ENCODE peak calls at places on chromosomes 7 and 10, in eight cellular contexts. N is D341Med; E is transverse colon; J is stimulated activated naive CD8-positive, alpha-beta T cell treated with anti-CD3 and anti-CD28 coated beads, Interleukin-15, amount 100 ng/mL, for 72 hours; W is stimulated activated CD8-positive, alpha-beta memory T cell treated with anti-CD3 and anti-CD28 coated beads, Interleukin-15, amount 100 ng/mL, for 24 hours; Q is amniotic stem cell; D is H9; I is immature natural killer cell. R is an unnamed sample.

GRCh38 chr7:1542841-1543747 is 12.6 kb downstream of the MAFK start:
- DNase-seq in N (no peak), E (no peak), J (no peak), W (no peak), Q (no peak), D (no peak), I (no peak), R (no peak)

GRCh38 chr10:91705948-91706670 is 73.2 kb upstream of the PPP1R3C start:
- DNase-seq in N (no peak), E (no peak), J (no peak), W (no peak), Q (no peak), D (no peak), I (no peak), R (no peak)

GRCh38 chr10:102964713-102965112 is 46.6 kb downstream of the CNNM2 start:
- DNase-seq in N (no peak), E (no peak), J (no peak), W (no peak), Q (no peak), D (no peak), I (no peak), R (no peak)

GRCh38 chr7:43880596-43880995 is 11.3 kb upstream of the MRPS24 start:
- DNase-seq in N (no peak), E (no peak), J (no peak), W (no peak), Q (peak), D (no peak), I (no peak), R (no peak)

GRCh38 chr10:110845372-110845755 is 26.4 kb upstream of the PDCD4 start:
- DNase-seq in N (no peak), E (no peak), J (no peak), W (no peak), Q (no peak), D (no peak), I (no peak), R (no peak)

GRCh38 chr7:151925446-151926335 is 30.6 kb upstream of the GALNTL5 start:
- DNase-seq in N (no peak), E (peak), J (no peak), W (no peak), Q (no peak), D (no peak), I (peak), R (peak)

GRCh38 chr7:13846386-13846785 is 143.1 kb downstream of the ETV1 start:
- DNase-seq in N (no peak), E (no peak), J (no peak), W (no peak), Q (no peak), D (no peak), I (no peak), R (no peak)

GRCh38 chr7:143299840-143300239 is 11.7 kb downstream of the CASP2 start:
- DNase-seq in N (peak), E (peak), J (peak), W (no peak), Q (no peak), D (peak), I (peak), R (no peak)

GRCh38 chr10:124605001-124605370 is 139.2 kb downstream of the FAM53B start:
- DNase-seq in N (no peak), E (no peak), J (no peak), W (no peak), Q (no peak), D (no peak), I (no peak), R (no peak)

GRCh38 chr10:110852897-110853296 is 18.8 kb upstream of the PDCD4 start:
- DNase-seq in N (no peak), E (no peak), J (no peak), W (no peak), Q (no peak), D (no peak), I (no peak), R (no peak)

GRCh38 chr10:74282853-74283205 is 131.8 kb downstream of the ADK start:
- DNase-seq in N (no peak), E (no peak), J (no peak), W (no peak), Q (peak), D (no peak), I (no peak), R (no peak)

GRCh38 chr10:69068549-69068948 is 19.4 kb upstream of the SRGN start:
- DNase-seq in N (no peak), E (no peak), J (no peak), W (no peak), Q (no peak), D (no peak), I (no peak), R (no peak)

GRCh38 chr10:78337646-78338391 is 304.2 kb downstream of the RPS24 start:
- DNase-seq in N (peak), E (no peak), J (no peak), W (no peak), Q (no peak), D (peak), I (no peak), R (no peak)

GRCh38 chr10:35503548-35503947 is 101.6 kb upstream of the GJD4 start:
- DNase-seq in N (no peak), E (no peak), J (no peak), W (no peak), Q (no peak), D (no peak), I (no peak), R (no peak)

GRCh38 chr7:113793171-113793570 is 125.6 kb downstream of the PPP1R3A start:
- DNase-seq in N (no peak), E (no peak), J (no peak), W (no peak), Q (no peak), D (no peak), I (no peak), R (no peak)

GRCh38 chr7:116653204-116653603 is 18.8 kb upstream of the MET start:
- DNase-seq in N (no peak), E (no peak), J (no peak), W (no peak), Q (no peak), D (no peak), I (no peak), R (no peak)

GRCh38 chr7:5693529-5693928 is 87.9 kb downstream of the RNF216 start:
- DNase-seq in N (no peak), E (no peak), J (no peak), W (no peak), Q (no peak), D (no peak), I (no peak), R (no peak)

GRCh38 chr10:123999956-124000615 is 93.3 kb downstream of the CHST15 start:
- DNase-seq in N (peak), E (no peak), J (no peak), W (no peak), Q (no peak), D (no peak), I (no peak), R (peak)

GRCh38 chr10:16792675-16793074 is 24.5 kb downstream of the RSU1 start:
- DNase-seq in N (no peak), E (no peak), J (no peak), W (no peak), Q (no peak), D (no peak), I (no peak), R (no peak)

GRCh38 chr7:48525726-48526374 is 354.6 kb downstream of the ABCA13 start:
- DNase-seq in N (no peak), E (no peak), J (no peak), W (no peak), Q (no peak), D (no peak), I (no peak), R (no peak)

GRCh38 chr10:112122827-112123226 is 60.7 kb downstream of the GPAM start:
- DNase-seq in N (no peak), E (no peak), J (no peak), W (no peak), Q (no peak), D (no peak), I (no peak), R (no peak)

GRCh38 chr10:7998831-7999230 is 55.7 kb upstream of the GATA3 start:
- DNase-seq in N (no peak), E (no peak), J (no peak), W (no peak), Q (no peak), D (no peak), I (no peak), R (no peak)

GRCh38 chr7:157627033-157627432 is 290.2 kb downstream of the DNAJB6 start:
- DNase-seq in N (no peak), E (no peak), J (no peak), W (no peak), Q (no peak), D (no peak), I (no peak), R (no peak)

GRCh38 chr10:5843814-5844705 is 30.8 kb upstream of the GDI2 start:
- DNase-seq in N (no peak), E (no peak), J (no peak), W (no peak), Q (no peak), D (no peak), I (no peak), R (no peak)

GRCh38 chr7:98418636-98419315 is 17.9 kb upstream of the BAIAP2L1 start:
- DNase-seq in N (no peak), E (peak), J (peak), W (no peak), Q (peak), D (no peak), I (no peak), R (peak)

GRCh38 chr7:73885975-73886798 is 25.2 kb downstream of the TMEM270 start:
- DNase-seq in N (no peak), E (peak), J (no peak), W (no peak), Q (no peak), D (peak), I (no peak), R (peak)

GRCh38 chr7:24024689-24025088 is 259.3 kb upstream of the NPY start:
- DNase-seq in N (no peak), E (no peak), J (no peak), W (no peak), Q (no peak), D (no peak), I (no peak), R (no peak)

GRCh38 chr7:140604760-140605159 is 35.9 kb downstream of the DENND2A start:
- DNase-seq in N (no peak), E (no peak), J (no peak), W (no peak), Q (no peak), D (no peak), I (no peak), R (no peak)

GRCh38 chr10:62037166-62037831 is 135.8 kb downstream of the ARID5B start:
- DNase-seq in N (no peak), E (no peak), J (no peak), W (no peak), Q (no peak), D (no peak), I (no peak), R (no peak)

GRCh38 chr10:97028126-97028831 is 157.5 kb downstream of the SLIT1 start:
- DNase-seq in N (no peak), E (no peak), J (no peak), W (no peak), Q (no peak), D (no peak), I (no peak), R (no peak)

GRCh38 chr7:44323381-44324203 is 1.8 kb downstream of the CAMK2B start:
- DNase-seq in N (no peak), E (no peak), J (no peak), W (no peak), Q (no peak), D (no peak), I (no peak), R (no peak)

GRCh38 chr7:100190059-100190711 is 12.5 kb downstream of the STAG3 start:
- DNase-seq in N (no peak), E (no peak), J (peak), W (no peak), Q (peak), D (no peak), I (peak), R (no peak)

GRCh38 chr7:44184874-44185446 is 4.3 kb downstream of the GCK start:
- DNase-seq in N (no peak), E (no peak), J (no peak), W (no peak), Q (no peak), D (no peak), I (no peak), R (no peak)

GRCh38 chr10:11337516-11337915 is 273.9 kb downstream of the USP6NL start:
- DNase-seq in N (no peak), E (no peak), J (no peak), W (no peak), Q (no peak), D (no peak), I (no peak), R (no peak)

GRCh38 chr7:67402280-67402679 is 405.6 kb downstream of the TYW1 start:
- DNase-seq in N (no peak), E (no peak), J (no peak), W (no peak), Q (no peak), D (no peak), I (no peak), R (no peak)